ENCODE peak calls at places on chromosomes 7 and 10, in eight cellular contexts. L is heart left ventricle, U is A673, C is Caco-2, G is GM23338, H is mesendoderm, Q is H7, J is brain microvascular endothelial cell. K is an unnamed sample.

GRCh38 chr7:148684289-148684688 is 14.4 kb upstream of the CUL1 start:
- DNase-seq in G (no peak), C (no peak), J (no peak), L (no peak), H (no peak), Q (peak; percentile 21), U (no peak), K (no peak)

GRCh38 chr7:7438851-7439250 is 96.8 kb downstream of the COL28A1 start:
- DNase-seq in U (peak; percentile 12), L (no peak), H (peak; percentile 65), J (peak; percentile 97), G (no peak), C (no peak), Q (no peak), K (no peak)

GRCh38 chr10:119502214-119502613 is 40.3 kb downstream of the RGS10 start:
- DNase-seq in U (no peak), L (no peak), G (no peak), J (no peak), H (peak; percentile 51), C (no peak), Q (no peak), K (no peak)

GRCh38 chr10:124650263-124650662 is 93.9 kb downstream of the FAM53B start:
- DNase-seq in G (no peak), J (no peak), C (no peak), U (no peak), H (no peak), Q (no peak), L (no peak), K (no peak)

GRCh38 chr10:79347894-79348639 is 798 bp downstream of the PPIF start:
- DNase-seq in G (peak; percentile 54), U (peak; percentile 68), L (peak; percentile 77), J (peak; percentile 51), H (peak; percentile 58), Q (peak; percentile 86), C (no peak), K (peak; percentile 85)

GRCh38 chr10:12252882-12253546 is 57.0 kb downstream of the CDC123 start:
- DNase-seq in C (peak; percentile 56), U (peak; percentile 57), H (peak; percentile 73), L (no peak), G (peak; percentile 80), J (peak; percentile 22), Q (peak; percentile 69), K (no peak)

GRCh38 chr10:133442191-133442966 is 11.4 kb upstream of the SCART1 start:
- DNase-seq in J (no peak), G (no peak), L (no peak), U (no peak), Q (no peak), C (no peak), H (no peak), K (no peak)

GRCh38 chr10:129168660-129169059 is 298.4 kb upstream of the MGMT start:
- DNase-seq in U (no peak), H (no peak), J (no peak), C (no peak), Q (no peak), L (no peak), G (no peak), K (no peak)

GRCh38 chr10:118835682-118836326 is 81.0 kb upstream of the CACUL1 start:
- DNase-seq in J (no peak), H (no peak), L (no peak), C (no peak), G (no peak), Q (no peak), U (no peak), K (no peak)

GRCh38 chr7:51045319-51046102 is 262.8 kb upstream of the GRB10 start:
- DNase-seq in G (no peak), H (no peak), Q (no peak), J (peak; percentile 80), L (no peak), C (peak; percentile 89), U (no peak), K (no peak)

GRCh38 chr7:148772297-148773089 is 73.8 kb downstream of the CUL1 start:
- DNase-seq in L (no peak), H (peak; percentile 81), Q (no peak), G (no peak), J (peak; percentile 94), C (no peak), U (peak; percentile 92), K (no peak)

GRCh38 chr7:93622036-93622714 is 47.7 kb upstream of the CALCR start:
- DNase-seq in H (peak; percentile 81), G (peak; percentile 69), L (no peak), C (peak; percentile 42), J (peak; percentile 37), Q (no peak), U (peak; percentile 71), K (no peak)

GRCh38 chr10:35447693-35448407 is 111.5 kb downstream of the CCNY start:
- DNase-seq in C (peak; percentile 46), H (peak; percentile 59), U (peak; percentile 47), Q (no peak), L (no peak), J (peak; percentile 65), G (peak; percentile 53), K (no peak)

GRCh38 chr10:68272833-68273232 is 40.9 kb upstream of the ATOH7 start:
- DNase-seq in J (no peak), Q (no peak), U (no peak), G (no peak), L (no peak), H (no peak), C (no peak), K (no peak)

GRCh38 chr10:113122947-113123346 is 172.9 kb downstream of the TCF7L2 start:
- DNase-seq in Q (no peak), H (no peak), J (no peak), C (no peak), U (no peak), G (no peak), L (no peak), K (no peak)

GRCh38 chr10:113129117-113129516 is 179.1 kb downstream of the TCF7L2 start:
- DNase-seq in L (no peak), G (no peak), H (peak; percentile 69), J (no peak), Q (no peak), C (no peak), U (no peak), K (no peak)

GRCh38 chr10:113127285-113128283 is 177.5 kb downstream of the TCF7L2 start:
- DNase-seq in J (no peak), U (no peak), L (no peak), H (no peak), C (no peak), Q (no peak), G (no peak), K (no peak)

GRCh38 chr10:113128450-113129105 is 178.5 kb downstream of the TCF7L2 start:
- DNase-seq in H (peak; percentile 62), J (no peak), U (no peak), G (no peak), C (no peak), L (no peak), Q (no peak), K (no peak)

DNA sequence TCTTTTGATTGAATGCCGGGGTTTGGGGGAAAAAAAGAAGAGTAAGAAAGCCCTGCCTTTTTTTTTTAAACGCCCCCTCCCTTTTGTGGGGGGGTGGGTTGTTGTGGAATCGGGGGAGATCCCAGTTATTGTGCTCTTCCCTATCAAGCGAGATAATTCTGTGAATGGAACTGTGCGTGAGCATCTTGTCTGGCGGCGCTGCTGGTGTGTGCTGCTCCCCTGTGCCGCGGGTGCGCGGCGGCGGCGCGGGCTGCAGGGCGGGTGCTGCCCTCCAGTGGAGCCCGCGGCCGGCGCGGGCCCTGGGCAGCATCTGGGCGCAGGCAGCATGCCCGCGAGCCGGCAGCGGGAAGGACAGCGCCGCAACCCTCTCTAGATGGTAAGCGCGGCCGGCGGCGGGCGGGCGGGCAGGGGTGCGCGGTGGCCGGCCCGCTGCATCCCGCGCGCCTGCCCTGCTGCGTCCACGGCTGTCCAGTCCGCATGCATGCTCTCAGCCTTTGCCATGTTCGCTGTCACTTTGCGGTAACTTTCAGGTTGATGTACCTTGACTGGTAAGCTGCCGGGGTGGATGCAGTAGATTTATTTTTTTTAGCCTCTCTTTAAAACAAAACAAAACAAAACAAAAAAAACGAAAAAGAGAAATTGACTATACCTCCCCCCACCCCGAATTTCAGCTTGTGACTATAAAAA is 176.6 kb downstream of the TCF7L2 start:
- DNase-seq in J (peak; percentile 43), Q (peak; percentile 87), C (no peak), L (peak; percentile 79), H (peak; percentile 86), G (peak; percentile 83), U (peak; percentile 87), K (peak; percentile 78)
- H3K4me3 ChIP-seq in J (peak overlapping the region; percentile 38), Q (peak overlapping the region; percentile 8), C (no peak overlapping the region), L (peak overlapping the region; percentile 42), H (peak overlapping the region; percentile 18), G (peak overlapping the region; percentile 48), U (peak overlapping the region; percentile 34), K (peak overlapping the region; percentile 35)

GRCh38 chr10:123146892-123147634 is 873 bp upstream of the HMX2 start:
- DNase-seq in H (no peak), U (no peak), C (no peak), Q (peak; percentile 26), J (no peak), G (no peak), L (no peak), K (no peak)
- H3K4me3 ChIP-seq in H (no peak overlapping the region), U (no peak overlapping the region), C (no peak overlapping the region), Q (no peak overlapping the region), J (no peak overlapping the region), G (peak overlapping the region; percentile 60), L (no peak overlapping the region), K (no peak overlapping the region)

DNA sequence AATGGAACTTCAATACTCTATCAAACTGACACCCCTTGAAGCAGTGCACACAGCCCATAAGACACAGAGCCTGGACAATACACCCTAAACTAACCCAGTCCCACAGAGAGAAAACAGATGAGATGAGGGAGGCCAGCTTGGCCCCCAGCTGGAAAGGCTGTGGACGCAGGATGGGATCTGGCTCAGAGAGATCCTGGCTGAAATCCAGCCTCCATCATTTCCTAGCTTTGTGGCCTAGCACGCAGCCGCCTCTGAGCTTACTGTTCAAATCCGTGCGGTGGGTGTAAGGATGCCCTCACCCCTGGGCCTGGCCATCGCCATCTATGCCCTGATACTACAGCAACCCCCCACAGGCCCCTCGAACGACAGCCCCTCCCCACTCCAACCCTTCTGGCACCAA is 32.7 kb downstream of the SNX8 start:
- DNase-seq in C (no peak), J (no peak), L (peak; percentile 43), G (no peak), H (no peak), Q (peak; percentile 20), U (no peak), K (no peak)
- H3K4me3 ChIP-seq in C (no peak overlapping the region), J (no peak overlapping the region), L (no peak overlapping the region), G (no peak overlapping the region), H (no peak overlapping the region), Q (no peak overlapping the region), U (no peak overlapping the region), K (no peak overlapping the region)

DNA sequence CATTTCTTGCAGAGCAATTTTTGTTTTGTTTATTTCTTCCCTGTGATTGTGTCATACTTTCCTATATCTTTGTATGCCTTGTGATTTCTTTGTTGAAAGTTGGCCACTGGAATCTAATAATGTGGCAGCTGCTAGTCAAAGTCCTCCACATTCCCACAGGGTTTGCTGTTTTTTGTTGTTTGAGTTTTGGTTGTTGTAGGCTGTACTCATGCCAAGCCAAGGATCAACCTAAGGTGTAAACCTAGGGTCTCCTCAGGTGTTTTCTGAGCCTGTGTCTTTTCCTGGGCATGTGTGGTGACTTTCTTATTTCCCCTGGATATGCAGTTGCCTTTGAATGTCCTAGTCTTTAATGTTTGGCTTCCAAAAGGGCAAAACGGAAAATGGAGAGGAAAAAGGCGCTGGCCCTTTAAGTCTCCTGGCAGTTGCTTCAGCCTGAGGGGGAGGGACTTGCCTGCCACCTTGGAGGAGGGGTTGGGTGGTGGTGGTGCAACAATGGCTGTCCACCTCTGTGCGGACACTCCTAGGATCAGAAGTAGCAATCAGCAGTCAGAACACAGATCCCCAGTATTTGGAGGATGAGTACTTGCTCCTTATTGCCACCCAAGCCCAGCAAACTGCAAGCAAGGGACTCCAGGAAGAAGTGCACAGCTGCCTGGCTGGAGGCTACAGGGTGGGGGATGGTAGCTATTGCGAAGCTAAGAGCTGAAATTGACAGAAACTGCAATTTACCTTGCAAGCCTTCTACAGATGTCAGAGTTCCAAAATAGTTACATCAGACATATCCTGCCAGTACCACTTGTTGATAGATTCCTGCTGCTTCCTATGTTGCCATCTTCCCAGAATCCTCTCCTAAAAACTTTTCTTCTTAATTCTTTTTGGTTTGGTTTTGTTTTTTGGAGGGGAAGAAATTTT is 5.6 kb upstream of the ZNF518A start:
- DNase-seq in C (peak; percentile 85), Q (peak; percentile 72), U (peak; percentile 23), L (peak; percentile 23), J (peak; percentile 29), H (peak; percentile 88), G (peak; percentile 75), K (peak; percentile 64)
- H3K4me3 ChIP-seq in C (peak overlapping the region; percentile 42), Q (peak overlapping the region; percentile 46), U (no peak overlapping the region), L (no peak overlapping the region), J (peak overlapping the region; percentile 41), H (peak overlapping the region; percentile 20), G (peak overlapping the region; percentile 51), K (peak overlapping the region; percentile 12)